ENCODE peak calls at places on chromosome 17, in seven cellular contexts. Y is GM23338, T is HL-60, J is spleen, B is SK-N-SH, D is endothelial cell of umbilical vein, C is esophagus muscularis mucosa. O is an unnamed sample.

GRCh38 chr17:46832945-46833839 is 14.7 kb upstream of the WNT3 start:
- DNase-seq in T (no peak), Y (no peak), C (no peak), D (no peak), J (peak), B (no peak), O (no peak)

GRCh38 chr17:42240201-42240600 is 36.0 kb downstream of the STAT5B start:
- DNase-seq in C (no peak), T (no peak), B (no peak), J (no peak), Y (no peak), D (no peak), O (no peak)

GRCh38 chr17:13027246-13027645 is 9.4 kb upstream of the ELAC2 start:
- DNase-seq in Y (no peak), B (no peak), C (no peak), J (no peak), D (no peak), T (no peak), O (no peak)

GRCh38 chr17:46884552-46884951 is 33.2 kb downstream of the WNT9B start:
- DNase-seq in B (no peak), T (no peak), D (no peak), Y (no peak), C (no peak), J (no peak), O (no peak)

GRCh38 chr17:7833011-7833794 is 814 bp upstream of the KDM6B start:
- DNase-seq in Y (no peak), C (no peak), T (no peak), J (peak), B (no peak), D (no peak), O (peak)

GRCh38 chr17:37158290-37158689 is 209.5 kb downstream of the AATF start:
- DNase-seq in D (no peak), J (no peak), C (no peak), B (no peak), T (no peak), Y (no peak), O (no peak)

GRCh38 chr17:20083460-20083859 is 74.3 kb downstream of the SPECC1 start:
- DNase-seq in D (no peak), C (no peak), T (no peak), B (no peak), J (no peak), Y (no peak), O (no peak)

GRCh38 chr17:17524091-17524490 is 27.9 kb upstream of the RASD1 start:
- DNase-seq in C (no peak), Y (no peak), J (no peak), D (no peak), T (no peak), B (no peak), O (no peak)

GRCh38 chr17:6429266-6429665 is 5.7 kb downstream of the AIPL1 start:
- DNase-seq in B (no peak), T (no peak), Y (no peak), J (no peak), C (no peak), D (no peak), O (no peak)

GRCh38 chr17:17749025-17749772 is 67.9 kb downstream of the RAI1 start:
- DNase-seq in D (no peak), B (peak), C (no peak), J (peak), T (no peak), Y (peak), O (no peak)

GRCh38 chr17:64020068-64020766 is at the start of gene ICAM2:
- DNase-seq in B (no peak), D (peak), J (peak), Y (peak), T (peak), C (no peak), O (no peak)

DNA sequence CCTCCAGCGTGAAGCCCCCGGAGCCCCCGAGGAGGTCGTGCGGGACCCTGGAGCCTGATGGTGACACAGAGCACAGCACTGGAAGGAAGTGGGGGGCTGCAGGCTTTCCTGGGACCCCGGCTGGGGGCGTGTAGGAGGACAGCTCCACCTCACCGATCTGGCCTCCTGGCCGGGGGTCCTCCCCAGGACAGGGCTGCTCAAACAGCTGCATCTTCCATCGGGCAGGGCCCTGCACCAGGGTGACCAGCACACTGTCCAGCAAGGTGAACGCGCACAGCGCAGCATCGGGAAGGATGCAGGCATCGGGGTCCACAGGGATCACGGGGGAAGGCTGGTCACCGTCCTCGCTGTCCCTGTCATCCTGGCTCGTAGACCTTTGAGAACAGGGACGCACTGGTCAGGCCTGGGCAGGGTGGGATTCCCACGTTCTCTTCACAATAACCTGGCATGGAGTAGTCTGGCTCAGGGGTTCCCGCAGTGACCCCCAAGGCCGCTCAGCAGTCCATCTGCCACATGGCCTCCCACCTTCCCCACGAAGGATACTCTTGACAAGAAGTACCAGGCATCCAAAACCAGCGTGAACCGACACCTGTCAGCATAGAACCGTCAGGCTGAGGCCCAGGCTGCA is 1.2 kb downstream of the FAAP100 start:
- DNase-seq in T (no peak), D (no peak), Y (no peak), C (no peak), J (no peak), B (no peak), O (no peak)
- H3K4me3 ChIP-seq in T (peak), D (no peak), Y (peak), C (peak), J (peak), B (peak), O (peak)

GRCh38 chr17:80474231-80474932 is 2.0 kb downstream of the NPTX1 start:
- DNase-seq in J (no peak), C (no peak), B (peak), Y (no peak), T (peak), D (peak), O (no peak)
- TF ChIP-seq CTCF in J (no peak), C (no peak), B (peak), Y (peak), T (no peak), D (peak), O (no peak)

DNA sequence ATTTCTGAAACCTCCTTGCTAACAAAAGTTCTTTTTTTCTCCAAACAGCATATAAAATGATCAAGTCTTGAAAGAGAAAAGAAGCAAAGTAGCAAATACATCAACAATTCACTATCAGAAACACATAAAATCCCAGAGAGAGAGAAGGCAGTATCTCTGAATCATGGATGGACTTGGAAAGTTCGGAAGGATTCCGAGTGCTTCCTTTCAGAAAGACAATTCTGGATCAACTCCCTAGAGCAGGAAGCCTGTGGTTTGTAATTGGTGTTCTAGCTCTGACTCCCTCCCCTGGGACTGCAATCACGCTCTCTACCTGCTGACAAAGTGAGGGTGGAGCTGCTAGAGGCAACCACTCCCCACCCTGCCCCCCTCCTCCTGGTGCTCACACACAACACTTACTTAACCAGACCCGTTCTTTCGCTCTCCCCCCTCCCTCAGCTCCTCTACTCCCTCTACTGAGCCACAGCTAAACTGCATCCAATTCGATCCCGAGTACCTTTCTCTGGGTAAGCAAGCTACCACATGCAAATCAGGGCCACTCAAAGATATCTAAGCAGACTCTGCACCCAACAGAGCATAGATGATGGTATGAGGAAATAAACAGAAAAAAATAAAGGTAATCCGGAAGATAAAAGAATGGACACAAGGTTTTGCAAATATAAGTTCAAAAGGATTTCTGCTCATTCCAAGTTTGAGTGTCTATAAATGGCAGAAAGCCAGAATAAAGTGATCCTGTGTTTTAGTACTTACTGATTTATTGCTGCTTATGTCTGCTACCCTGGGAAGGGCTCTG is at the start of gene RNF43:
- DNase-seq in C (peak), B (peak), J (peak), T (peak), D (peak), Y (peak), O (peak)
- TF ChIP-seq POLR2AphosphoS5 in C (peak), B (no peak), J (peak), T (no peak), D (no peak), Y (peak), O (no peak)

GRCh38 chr17:44967026-44967906 is 837 bp downstream of the C1QL1 start:
- DNase-seq in J (no peak), T (no peak), Y (peak), D (no peak), B (peak), C (no peak), O (no peak)
- H3K4me3 ChIP-seq in J (peak), T (no peak), Y (peak), D (no peak), B (no peak), C (peak), O (peak)

GRCh38 chr17:78211032-78211431 is 3.0 kb upstream of the BIRC5 start:
- DNase-seq in C (no peak), Y (no peak), D (no peak), J (no peak), T (no peak), B (no peak), O (no peak)

GRCh38 chr17:78219396-78220150 is 5.5 kb downstream of the BIRC5 start:
- DNase-seq in J (no peak), B (no peak), D (no peak), Y (peak), T (no peak), C (no peak), O (no peak)

GRCh38 chr17:78214706-78215061 is 631 bp downstream of the BIRC5 start:
- DNase-seq in C (no peak), T (no peak), J (no peak), B (no peak), D (no peak), Y (no peak), O (no peak)

GRCh38 chr17:78210111-78210510 is 3.9 kb upstream of the BIRC5 start:
- DNase-seq in J (no peak), D (no peak), C (no peak), T (no peak), Y (no peak), B (no peak), O (no peak)

GRCh38 chr17:78214016-78214705 is at the start of gene BIRC5:
- DNase-seq in T (peak), Y (peak), J (peak), D (peak), B (peak), C (peak), O (peak)
- TF ChIP-seq CTCF in T (no peak), Y (peak), J (no peak), D (no peak), B (no peak), C (no peak), O (no peak)

GRCh38 chr17:16442594-16443389 is 27.4 kb downstream of the TRPV2 start:
- DNase-seq in B (no peak), J (no peak), C (no peak), Y (no peak), D (no peak), T (no peak), O (no peak)
- TF ChIP-seq POLR2AphosphoS5 in B (peak), J (no peak), C (no peak), Y (peak), D (peak), T (peak), O (no peak)

DNA sequence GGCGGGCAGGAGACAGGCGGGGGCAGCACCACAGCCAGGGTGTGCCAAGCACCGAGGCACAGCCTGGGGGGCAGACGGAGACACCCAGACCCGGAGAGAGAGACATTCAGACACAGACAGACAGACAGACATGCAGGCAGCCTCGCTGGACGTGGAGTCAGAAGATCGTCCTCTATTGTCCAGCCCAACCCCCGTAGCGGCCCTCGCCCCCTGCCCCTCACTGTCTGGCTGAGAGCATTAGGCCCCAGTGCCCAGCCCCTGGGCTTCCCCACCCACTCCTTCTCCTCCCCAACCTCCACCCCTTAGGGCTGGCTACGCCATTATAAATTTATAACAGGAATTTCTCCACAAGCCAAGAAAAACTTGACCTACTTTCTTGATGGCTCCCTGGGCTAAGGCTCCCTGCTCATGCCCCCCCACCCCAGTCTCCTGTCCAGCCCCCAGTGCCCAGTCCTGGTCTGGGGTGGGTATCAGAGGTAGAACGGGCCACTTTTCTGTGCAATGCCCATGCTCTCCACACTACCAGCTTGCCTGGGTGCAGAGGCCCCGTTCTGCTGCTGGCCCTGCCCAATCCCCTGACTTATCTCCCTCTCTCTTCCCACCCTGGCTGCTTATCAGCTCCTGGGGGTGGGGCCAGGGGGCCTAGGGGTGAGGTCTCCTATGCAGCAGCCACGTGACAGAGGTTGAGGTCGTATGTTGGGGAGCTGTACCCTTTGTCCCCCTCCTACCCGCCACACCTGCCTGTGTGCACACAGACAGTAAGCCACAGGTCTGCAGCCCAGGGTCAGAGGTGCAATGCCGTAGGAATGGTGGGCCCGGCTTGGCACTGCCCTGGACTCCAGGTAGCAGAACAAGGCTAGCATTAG is 9.9 kb downstream of the THRA start:
- DNase-seq in B (peak), T (no peak), J (no peak), C (no peak), Y (no peak), D (no peak), O (no peak)
- H3K4me3 ChIP-seq in B (no peak), T (no peak), J (no peak), C (peak), Y (no peak), D (no peak), O (peak)